ENCODE peak calls at places on chromosomes 3 and 15, in five cellular contexts. D, H, K, N and Z are unnamed samples.

GRCh38 chr3:37741644-37742043 is 120.0 kb upstream of the CTDSPL start:
- DNase-seq in H (peak), K (no peak), D (no peak), N (peak), Z (no peak)

GRCh38 chr15:80773122-80773551 is 6.0 kb upstream of the CEMIP start:
- DNase-seq in K (no peak), D (no peak), N (no peak), H (no peak), Z (no peak)

GRCh38 chr15:60441323-60441722 is 37.6 kb downstream of the ICE2 start:
- DNase-seq in K (no peak), D (no peak), H (no peak), N (no peak), Z (no peak)

GRCh38 chr3:193711964-193712598 is 119.1 kb downstream of the OPA1 start:
- DNase-seq in N (peak), H (no peak), D (no peak), K (no peak), Z (no peak)

GRCh38 chr3:122992628-122993570 is 34.7 kb downstream of the SEMA5B start:
- DNase-seq in N (peak), K (no peak), D (no peak), H (peak), Z (no peak)

GRCh38 chr15:82820128-82820527 is 10.7 kb downstream of the WHAMM start:
- DNase-seq in D (no peak), N (no peak), K (no peak), H (no peak), Z (no peak)

GRCh38 chr3:23877324-23877980 is 39.3 kb downstream of the NKIRAS1 start:
- DNase-seq in H (no peak), D (no peak), K (no peak), N (no peak), Z (no peak)

GRCh38 chr3:123568034-123568433 is 16.8 kb downstream of the HACD2 start:
- DNase-seq in K (no peak), D (no peak), H (peak), N (no peak), Z (no peak)

GRCh38 chr3:32472716-32473115 is 29.9 kb downstream of the CMTM6 start:
- DNase-seq in K (no peak), N (no peak), D (no peak), H (no peak), Z (no peak)

GRCh38 chr3:41239587-41239986 is 40.3 kb downstream of the CTNNB1 start:
- DNase-seq in K (no peak), N (no peak), H (no peak), D (no peak), Z (no peak)

GRCh38 chr3:27289769-27290413 is 79.3 kb downstream of the NEK10 start:
- DNase-seq in H (no peak), D (no peak), K (no peak), N (no peak), Z (no peak)

GRCh38 chr3:56700136-56700535 is 17.1 kb upstream of the TASOR start:
- DNase-seq in N (no peak), K (no peak), H (no peak), D (no peak), Z (no peak)

GRCh38 chr3:52005571-52005986 is 9.9 kb upstream of the RPL29 start:
- DNase-seq in K (no peak), D (no peak), H (peak), N (no peak), Z (no peak)

GRCh38 chr3:124747111-124747981 is 17.1 kb downstream of the UMPS start:
- DNase-seq in D (no peak), K (no peak), N (no peak), H (no peak), Z (no peak)

GRCh38 chr3:12993623-12994356 is 79.4 kb downstream of the IQSEC1 start:
- DNase-seq in N (peak), H (peak), K (no peak), D (no peak), Z (no peak)

GRCh38 chr3:162329514-162329913 is 832.9 kb downstream of the OTOL1 start:
- DNase-seq in H (no peak), D (no peak), N (no peak), K (no peak), Z (no peak)

GRCh38 chr15:94607176-94607654 is 375.9 kb downstream of the MCTP2 start:
- DNase-seq in N (peak), D (no peak), K (peak), H (no peak), Z (no peak)

GRCh38 chr3:31142139-31142538 is 247.7 kb upstream of the GADL1 start:
- DNase-seq in D (no peak), K (no peak), N (no peak), H (no peak), Z (no peak)

GRCh38 chr3:141399979-141400971 is 32.0 kb downstream of the ZBTB38 start:
- DNase-seq in N (no peak), K (no peak), D (no peak), H (no peak), Z (no peak)

GRCh38 chr3:87167634-87168456 is 59.3 kb upstream of the CHMP2B start:
- DNase-seq in K (peak), D (peak), N (peak), H (peak), Z (peak)

GRCh38 chr15:71329041-71329440 is 213.8 kb downstream of the THSD4 start:
- DNase-seq in K (no peak), D (no peak), N (no peak), H (no peak), Z (no peak)

GRCh38 chr15:58165661-58166060 is 27.5 kb downstream of the AQP9 start:
- DNase-seq in N (no peak), K (no peak), H (peak), D (no peak), Z (no peak)

GRCh38 chr15:38818156-38818745 is 253.6 kb upstream of the RASGRP1 start:
- DNase-seq in N (no peak), H (peak), K (no peak), D (no peak), Z (no peak)

GRCh38 chr3:124057453-124057852 is 65.5 kb upstream of the ROPN1 start:
- DNase-seq in H (peak), N (no peak), K (no peak), D (no peak), Z (no peak)

GRCh38 chr3:50264964-50265485 is 3.9 kb upstream of the SEMA3B start:
- DNase-seq in K (no peak), N (no peak), D (no peak), H (no peak), Z (no peak)